ENCODE peak calls at places on chromosomes 3 and 15, in eight cellular contexts. O is transverse colon, W is cardiac fibroblast, V is type B pancreatic cell, I is dorsolateral prefrontal cortex, L is MCF 10A, G is nephron progenitor cell, K is neural progenitor cell. Z is an unnamed sample.

GRCh38 chr3:100420885-100421284 is 19.5 kb downstream of the LNP1 start:
- DNase-seq in O (no peak), W (no peak), V (no peak), I (no peak), L (no peak), G (no peak), K (no peak), Z (no peak)

GRCh38 chr15:70762469-70763119 is 764 bp downstream of the UACA start:
- DNase-seq in O (peak), W (peak), V (no peak), I (no peak), L (peak), G (peak), K (peak), Z (peak)

GRCh38 chr3:195177432-195178123 is 93.4 kb downstream of the XXYLT1 start:
- DNase-seq in O (no peak), W (no peak), V (no peak), I (no peak), L (no peak), G (no peak), K (no peak), Z (no peak)

GRCh38 chr3:11818033-11818432 is 28.7 kb downstream of the TAMM41 start:
- DNase-seq in O (no peak), W (no peak), V (no peak), I (no peak), L (peak), G (peak), K (no peak), Z (no peak)

GRCh38 chr3:72888546-72889309 is 882 bp downstream of the GXYLT2 start:
- DNase-seq in O (peak), W (peak), V (no peak), I (no peak), L (no peak), G (peak), K (peak), Z (no peak)

GRCh38 chr3:24165583-24165982 is 220.5 kb downstream of the NR1D2 start:
- DNase-seq in O (no peak), W (no peak), V (no peak), I (no peak), L (no peak), G (no peak), K (no peak), Z (no peak)

GRCh38 chr3:108441528-108441927 is 68.9 kb downstream of the MYH15 start:
- DNase-seq in O (no peak), W (no peak), V (no peak), I (no peak), L (no peak), G (no peak), K (no peak), Z (no peak)

GRCh38 chr3:146035366-146035765 is 125.6 kb downstream of the PLOD2 start:
- DNase-seq in O (no peak), W (peak), V (no peak), I (no peak), L (no peak), G (no peak), K (no peak), Z (no peak)

GRCh38 chr15:25829075-25829474 is 34.1 kb downstream of the ATP10A start:
- DNase-seq in O (no peak), W (no peak), V (no peak), I (no peak), L (no peak), G (no peak), K (no peak), Z (no peak)

GRCh38 chr3:125146601-125147490 is 65.7 kb downstream of the SLC12A8 start:
- DNase-seq in O (no peak), W (no peak), V (no peak), I (no peak), L (no peak), G (no peak), K (no peak), Z (no peak)

GRCh38 chr15:84755736-84756527 is 7.5 kb downstream of the ZNF592 start:
- DNase-seq in O (peak), W (no peak), V (no peak), I (no peak), L (no peak), G (no peak), K (no peak), Z (no peak)

GRCh38 chr3:47283193-47283537 is 421 bp downstream of the KLHL18 start:
- DNase-seq in O (peak), W (peak), V (no peak), I (no peak), L (no peak), G (no peak), K (no peak), Z (no peak)

GRCh38 chr3:195160908-195161434 is 110.0 kb downstream of the XXYLT1 start:
- DNase-seq in O (no peak), W (no peak), V (no peak), I (no peak), L (no peak), G (no peak), K (no peak), Z (no peak)

GRCh38 chr15:73891328-73891975 is 18.1 kb downstream of the TBC1D21 start:
- DNase-seq in O (no peak), W (no peak), V (no peak), I (no peak), L (no peak), G (no peak), K (no peak), Z (no peak)

GRCh38 chr15:70062321-70062956 is 35.3 kb downstream of the TLE3 start:
- DNase-seq in O (peak), W (peak), V (peak), I (peak), L (no peak), G (peak), K (peak), Z (peak)

GRCh38 chr15:43776718-43777292 is at the start of gene ELL3:
- DNase-seq in O (peak), W (peak), V (no peak), I (peak), L (peak), G (peak), K (peak), Z (peak)

GRCh38 chr15:65937476-65937875 is 68.2 kb downstream of the RAB11A start:
- DNase-seq in O (no peak), W (no peak), V (no peak), I (peak), L (no peak), G (no peak), K (no peak), Z (no peak)

GRCh38 chr3:110397115-110397514 is 674.5 kb upstream of the NECTIN3 start:
- DNase-seq in O (no peak), W (peak), V (no peak), I (no peak), L (no peak), G (no peak), K (no peak), Z (no peak)

GRCh38 chr15:80159811-80160569 is 7.2 kb downstream of the FAH start:
- DNase-seq in O (no peak), W (peak), V (no peak), I (no peak), L (no peak), G (no peak), K (no peak), Z (no peak)

GRCh38 chr3:42772670-42773408 is at the start of gene CCDC13:
- DNase-seq in O (peak), W (peak), V (peak), I (peak), L (no peak), G (peak), K (peak), Z (peak)

GRCh38 chr3:98626151-98626550 is 32.7 kb upstream of the CPOX start:
- DNase-seq in O (no peak), W (no peak), V (no peak), I (no peak), L (no peak), G (no peak), K (no peak), Z (no peak)

GRCh38 chr15:57345584-57345983 is 30.7 kb upstream of the CGNL1 start:
- DNase-seq in O (no peak), W (peak), V (no peak), I (no peak), L (no peak), G (peak), K (peak), Z (no peak)

GRCh38 chr15:94028121-94028520 is 203.2 kb upstream of the MCTP2 start:
- DNase-seq in O (no peak), W (no peak), V (no peak), I (no peak), L (no peak), G (no peak), K (no peak), Z (no peak)

GRCh38 chr15:94119215-94119815 is 112.0 kb upstream of the MCTP2 start:
- DNase-seq in O (no peak), W (no peak), V (no peak), I (no peak), L (no peak), G (peak), K (peak), Z (peak)

GRCh38 chr15:77798151-77798550 is 165.4 kb upstream of the LINGO1 start:
- DNase-seq in O (no peak), W (no peak), V (no peak), I (no peak), L (no peak), G (no peak), K (no peak), Z (no peak)

GRCh38 chr3:140467916-140468315 is 209.9 kb upstream of the TRIM42 start:
- DNase-seq in O (no peak), W (no peak), V (no peak), I (no peak), L (peak), G (no peak), K (no peak), Z (no peak)

GRCh38 chr15:31096563-31096962 is 5.0 kb downstream of the TRPM1 start:
- DNase-seq in O (no peak), W (no peak), V (no peak), I (no peak), L (no peak), G (no peak), K (no peak), Z (no peak)

GRCh38 chr15:92463826-92464225 is 70.1 kb downstream of the ST8SIA2 start:
- DNase-seq in O (no peak), W (no peak), V (no peak), I (no peak), L (no peak), G (no peak), K (no peak), Z (no peak)

GRCh38 chr15:84594617-84595290 is 6.1 kb upstream of the ZSCAN2 start:
- DNase-seq in O (no peak), W (no peak), V (no peak), I (no peak), L (no peak), G (no peak), K (no peak), Z (no peak)

GRCh38 chr3:42892807-42893206 is 13.1 kb upstream of the ZNF662 start:
- DNase-seq in O (no peak), W (no peak), V (no peak), I (no peak), L (no peak), G (no peak), K (no peak), Z (no peak)

GRCh38 chr3:172859035-172859434 is 108.5 kb downstream of the ECT2 start:
- DNase-seq in O (no peak), W (no peak), V (no peak), I (no peak), L (no peak), G (no peak), K (peak), Z (no peak)

GRCh38 chr3:151439652-151440125 is 21.2 kb downstream of the IGSF10 start:
- DNase-seq in O (no peak), W (peak), V (no peak), I (no peak), L (peak), G (peak), K (peak), Z (no peak)

GRCh38 chr3:86814321-86814720 is 176.6 kb downstream of the VGLL3 start:
- DNase-seq in O (no peak), W (no peak), V (no peak), I (no peak), L (no peak), G (no peak), K (peak), Z (no peak)

GRCh38 chr3:169659858-169660614 is 3.5 kb downstream of the MECOM start:
- DNase-seq in O (no peak), W (no peak), V (no peak), I (no peak), L (no peak), G (no peak), K (peak), Z (peak)

GRCh38 chr15:60757831-60758570 is 279.1 kb upstream of the ICE2 start:
- DNase-seq in O (no peak), W (no peak), V (no peak), I (no peak), L (peak), G (no peak), K (no peak), Z (no peak)

GRCh38 chr3:13452490-13453335 is 27.4 kb upstream of the HDAC11 start:
- DNase-seq in O (peak), W (peak), V (no peak), I (peak), L (peak), G (no peak), K (peak), Z (no peak)

DNA sequence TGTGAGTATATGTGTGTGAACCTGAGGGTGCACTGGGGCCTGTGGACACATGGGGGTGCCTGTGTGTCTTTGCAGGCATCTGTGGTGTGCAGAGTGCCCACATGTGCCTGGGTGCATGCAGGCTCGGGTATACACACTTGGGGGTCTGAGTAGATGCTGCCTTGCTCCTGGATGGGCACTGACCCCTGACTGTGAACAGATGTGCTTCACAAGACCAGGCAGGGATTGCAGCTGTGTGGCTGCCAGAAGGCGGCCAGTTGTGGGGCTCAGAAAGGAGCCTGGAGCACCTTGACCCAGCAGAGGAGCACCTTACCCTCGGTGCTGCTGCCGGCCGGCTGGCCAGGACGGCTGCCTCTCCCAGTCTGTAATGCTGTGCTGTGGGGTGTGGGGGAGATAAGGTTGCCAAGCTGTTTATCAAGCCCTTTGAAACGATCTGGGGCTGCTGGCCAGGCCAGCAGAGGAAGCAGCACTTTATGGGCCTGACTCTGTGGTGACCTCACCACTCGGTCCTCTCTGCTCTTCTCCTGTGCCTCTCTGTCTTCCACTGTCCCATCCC is 55.5 kb upstream of the MRPS22 start:
- DNase-seq in O (no peak), W (no peak), V (no peak), I (no peak), L (no peak), G (no peak), K (no peak), Z (peak)
- TF ChIP-seq CTCF in O (no peak), W (no peak), V (no peak), I (no peak), L (no peak), G (no peak), K (no peak), Z (no peak)

GRCh38 chr15:46251873-46252272 is 617.0 kb downstream of the SQOR start:
- DNase-seq in O (no peak), W (no peak), V (no peak), I (no peak), L (no peak), G (no peak), K (no peak), Z (no peak)
- TF ChIP-seq CTCF in O (no peak), W (no peak), V (no peak), I (no peak), L (no peak), G (no peak), K (no peak), Z (no peak)

DNA sequence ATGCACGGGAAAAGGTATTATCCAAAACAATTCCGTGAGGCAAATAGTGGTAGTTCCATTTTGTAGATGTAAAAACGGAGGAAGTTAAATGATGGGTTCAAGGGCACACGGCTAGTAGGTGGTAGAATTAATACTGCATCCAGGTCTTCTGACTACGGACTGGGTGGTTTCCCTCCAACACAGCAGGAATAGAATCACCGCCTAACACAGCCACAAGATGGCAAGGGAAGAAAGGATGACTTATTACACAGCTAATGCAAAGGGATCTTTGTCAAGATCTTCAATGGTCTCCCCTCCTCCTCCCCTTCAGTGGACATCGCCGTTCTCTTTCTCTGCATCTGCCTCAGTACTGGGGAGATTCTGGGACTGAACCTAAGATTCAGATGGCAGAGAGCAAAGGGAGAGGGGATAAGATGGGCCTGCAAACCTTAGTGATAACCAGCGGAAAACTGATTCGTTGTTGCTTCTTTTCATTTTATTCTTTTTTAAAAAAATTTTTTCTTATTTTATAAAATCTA is 574 bp upstream of the TOPBP1 start:
- DNase-seq in O (no peak), W (peak), V (no peak), I (no peak), L (peak), G (no peak), K (peak), Z (no peak)
- TF ChIP-seq CTCF in O (peak), W (peak), V (peak), I (no peak), L (no peak), G (no peak), K (no peak), Z (peak)

GRCh38 chr3:179447251-179447650 is 4.0 kb downstream of the GNB4 start:
- DNase-seq in O (no peak), W (no peak), V (no peak), I (no peak), L (no peak), G (no peak), K (no peak), Z (no peak)

GRCh38 chr3:179449621-179450020 is 1.6 kb downstream of the GNB4 start:
- DNase-seq in O (no peak), W (peak), V (no peak), I (no peak), L (no peak), G (no peak), K (no peak), Z (no peak)

GRCh38 chr3:179450901-179451334 is 352 bp downstream of the GNB4 start:
- DNase-seq in O (peak), W (peak), V (peak), I (no peak), L (peak), G (no peak), K (peak), Z (no peak)

GRCh38 chr3:179450321-179450720 is 949 bp downstream of the GNB4 start:
- DNase-seq in O (no peak), W (peak), V (no peak), I (no peak), L (peak), G (no peak), K (peak), Z (no peak)

DNA sequence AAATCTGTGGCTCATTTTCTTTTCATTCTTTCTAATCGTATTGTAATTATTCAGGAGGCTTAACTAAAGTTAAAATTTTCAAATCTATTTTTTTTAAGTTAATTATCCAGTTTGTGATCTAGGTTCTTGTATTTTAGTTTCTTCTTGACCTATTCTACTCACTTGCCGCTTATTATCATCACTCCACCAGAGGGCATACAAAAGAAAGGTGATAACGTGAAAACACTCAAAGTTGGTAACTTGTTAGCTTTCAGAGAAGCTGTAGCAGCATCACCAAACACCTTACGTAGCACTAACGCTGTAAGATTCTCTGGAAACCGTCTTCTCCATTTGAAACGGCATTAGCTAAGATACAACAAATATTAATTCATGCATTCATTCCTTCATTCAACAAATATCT is 4.8 kb downstream of the GNB4 start:
- DNase-seq in O (no peak), W (peak), V (no peak), I (no peak), L (peak), G (no peak), K (peak), Z (no peak)
- TF ChIP-seq CTCF in O (peak), W (peak), V (peak), I (no peak), L (peak), G (no peak), K (peak), Z (peak)

DNA sequence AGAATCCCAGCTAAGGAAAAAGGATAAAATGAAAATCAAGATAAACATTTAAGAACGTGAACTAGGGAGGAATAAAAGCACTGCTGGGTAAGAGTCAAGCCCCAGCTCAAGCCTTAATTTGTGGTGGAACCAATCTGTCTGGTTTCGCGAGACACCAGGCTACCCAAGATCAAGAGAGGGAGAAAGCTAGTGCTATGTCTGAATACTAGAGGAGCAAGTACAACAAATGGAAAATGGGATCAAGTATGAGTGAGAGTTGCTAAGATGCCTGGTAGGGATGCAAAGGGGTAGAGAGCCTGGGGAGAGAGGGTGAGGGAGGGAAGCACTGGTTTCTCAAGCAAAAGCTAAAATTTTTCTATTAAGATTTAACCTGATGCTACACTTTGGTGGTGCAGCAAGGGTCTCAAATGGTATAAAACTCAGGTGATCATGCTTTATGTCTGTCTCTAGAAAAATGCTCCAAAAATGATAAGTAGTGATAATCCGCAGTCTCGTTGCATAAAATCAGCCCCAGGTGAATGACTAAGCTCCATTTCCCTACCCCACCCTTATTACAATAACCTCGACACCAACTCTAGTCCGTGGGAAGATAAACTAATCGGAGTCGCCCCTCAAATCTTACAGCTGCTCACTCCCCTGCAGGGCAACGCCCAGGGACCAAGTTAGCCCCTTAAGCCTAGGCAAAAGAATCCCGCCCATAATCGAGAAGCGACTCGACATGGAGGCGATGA is 1.7 kb upstream of the SETD5 start:
- DNase-seq in O (no peak), W (no peak), V (no peak), I (no peak), L (no peak), G (no peak), K (no peak), Z (no peak)
- TF ChIP-seq CTCF in O (no peak), W (no peak), V (no peak), I (no peak), L (no peak), G (no peak), K (no peak), Z (no peak)

Z was measured in heart right ventricle.